ENCODE peak calls at places on chromosome 11, in nine cellular contexts. One of them, this sample, is unnamed.

GRCh38 chr11:16111690-16112089 is 244.7 kb downstream of the SOX6 start:
- ATAC-seq in A549: no peak
- ATAC-seq in right lobe of liver: peak; percentile 34
- ATAC-seq in body of pancreas: no peak
- ATAC-seq in HCT116: no peak
- ATAC-seq in upper lobe of left lung: no peak
- ATAC-seq in GM12878: no peak
- ATAC-seq in IMR-90: no peak
- ATAC-seq in HepG2: no peak
- ATAC-seq in this sample: no peak

GRCh38 chr11:60098508-60098907 is 10.0 kb downstream of the MS4A2 start:
- ATAC-seq in A549: no peak
- ATAC-seq in right lobe of liver: no peak
- ATAC-seq in body of pancreas: no peak
- ATAC-seq in HCT116: no peak
- ATAC-seq in upper lobe of left lung: no peak
- ATAC-seq in GM12878: peak; percentile 78
- ATAC-seq in IMR-90: no peak
- ATAC-seq in HepG2: peak; percentile 88
- ATAC-seq in this sample: no peak

GRCh38 chr11:23931443-23931842 is 565.4 kb upstream of the LUZP2 start:
- ATAC-seq in A549: no peak
- ATAC-seq in right lobe of liver: no peak
- ATAC-seq in body of pancreas: no peak
- ATAC-seq in HCT116: no peak
- ATAC-seq in upper lobe of left lung: no peak
- ATAC-seq in GM12878: no peak
- ATAC-seq in IMR-90: no peak
- ATAC-seq in HepG2: no peak
- ATAC-seq in this sample: no peak

GRCh38 chr11:1573847-1574255 is 1.8 kb upstream of the DUSP8 start:
- ATAC-seq in A549: peak; percentile 52
- ATAC-seq in right lobe of liver: peak; percentile 78
- ATAC-seq in body of pancreas: peak; percentile 70
- ATAC-seq in HCT116: peak; percentile 43
- ATAC-seq in upper lobe of left lung: peak; percentile 29
- ATAC-seq in GM12878: peak; percentile 38
- ATAC-seq in IMR-90: no peak
- ATAC-seq in HepG2: peak; percentile 68
- ATAC-seq in this sample: no peak

GRCh38 chr11:96306933-96307747 is 35.9 kb downstream of the MAML2 start:
- ATAC-seq in A549: peak; percentile 96
- ATAC-seq in right lobe of liver: peak; percentile 92
- ATAC-seq in body of pancreas: peak; percentile 92
- ATAC-seq in HCT116: peak; percentile 74
- ATAC-seq in upper lobe of left lung: peak; percentile 93
- ATAC-seq in GM12878: no peak
- ATAC-seq in IMR-90: peak; percentile 66
- ATAC-seq in HepG2: peak; percentile 83
- ATAC-seq in this sample: peak; percentile 92

GRCh38 chr11:60934091-60934789 is 10.0 kb downstream of the TMEM132A start:
- ATAC-seq in A549: no peak
- ATAC-seq in right lobe of liver: no peak
- ATAC-seq in body of pancreas: no peak
- ATAC-seq in HCT116: no peak
- ATAC-seq in upper lobe of left lung: no peak
- ATAC-seq in GM12878: no peak
- ATAC-seq in IMR-90: no peak
- ATAC-seq in HepG2: no peak
- ATAC-seq in this sample: no peak

GRCh38 chr11:66743271-66743968 is 14.4 kb upstream of the SPTBN2 start:
- ATAC-seq in A549: peak; percentile 27
- ATAC-seq in right lobe of liver: no peak
- ATAC-seq in body of pancreas: no peak
- ATAC-seq in HCT116: no peak
- ATAC-seq in upper lobe of left lung: no peak
- ATAC-seq in GM12878: no peak
- ATAC-seq in IMR-90: no peak
- ATAC-seq in HepG2: no peak
- ATAC-seq in this sample: no peak

GRCh38 chr11:60764879-60765278 is 8.2 kb downstream of the MS4A15 start:
- ATAC-seq in A549: no peak
- ATAC-seq in right lobe of liver: no peak
- ATAC-seq in body of pancreas: no peak
- ATAC-seq in HCT116: no peak
- ATAC-seq in upper lobe of left lung: no peak
- ATAC-seq in GM12878: peak; percentile 70
- ATAC-seq in IMR-90: no peak
- ATAC-seq in HepG2: no peak
- ATAC-seq in this sample: no peak

GRCh38 chr11:69253028-69253427 is 40.9 kb upstream of the MYEOV start:
- ATAC-seq in A549: no peak
- ATAC-seq in right lobe of liver: no peak
- ATAC-seq in body of pancreas: no peak
- ATAC-seq in HCT116: peak; percentile 67
- ATAC-seq in upper lobe of left lung: no peak
- ATAC-seq in GM12878: no peak
- ATAC-seq in IMR-90: peak; percentile 42
- ATAC-seq in HepG2: no peak
- ATAC-seq in this sample: no peak

GRCh38 chr11:93939084-93939780 is 81.9 kb upstream of the HEPHL1 start:
- ATAC-seq in A549: no peak
- ATAC-seq in right lobe of liver: no peak
- ATAC-seq in body of pancreas: no peak
- ATAC-seq in HCT116: no peak
- ATAC-seq in upper lobe of left lung: no peak
- ATAC-seq in GM12878: no peak
- ATAC-seq in IMR-90: no peak
- ATAC-seq in HepG2: no peak
- ATAC-seq in this sample: no peak

GRCh38 chr11:10594407-10594806 is 25.9 kb upstream of the LYVE1 start:
- ATAC-seq in A549: no peak
- ATAC-seq in right lobe of liver: no peak
- ATAC-seq in body of pancreas: no peak
- ATAC-seq in HCT116: no peak
- ATAC-seq in upper lobe of left lung: no peak
- ATAC-seq in GM12878: no peak
- ATAC-seq in IMR-90: no peak
- ATAC-seq in HepG2: no peak
- ATAC-seq in this sample: no peak

GRCh38 chr11:9629064-9629463 is 34.8 kb upstream of the SWAP70 start:
- ATAC-seq in A549: no peak
- ATAC-seq in right lobe of liver: no peak
- ATAC-seq in body of pancreas: no peak
- ATAC-seq in HCT116: no peak
- ATAC-seq in upper lobe of left lung: no peak
- ATAC-seq in GM12878: peak; percentile 91
- ATAC-seq in IMR-90: no peak
- ATAC-seq in HepG2: no peak
- ATAC-seq in this sample: no peak

GRCh38 chr11:47445840-47446239 is 3.1 kb downstream of the RAPSN start:
- ATAC-seq in A549: no peak
- ATAC-seq in right lobe of liver: no peak
- ATAC-seq in body of pancreas: no peak
- ATAC-seq in HCT116: no peak
- ATAC-seq in upper lobe of left lung: no peak
- ATAC-seq in GM12878: no peak
- ATAC-seq in IMR-90: no peak
- ATAC-seq in HepG2: no peak
- ATAC-seq in this sample: no peak

GRCh38 chr11:63490551-63491239 is at the start of gene PLAAT5:
- ATAC-seq in A549: no peak
- ATAC-seq in right lobe of liver: peak; percentile 53
- ATAC-seq in body of pancreas: peak; percentile 37
- ATAC-seq in HCT116: no peak
- ATAC-seq in upper lobe of left lung: peak; percentile 93
- ATAC-seq in GM12878: no peak
- ATAC-seq in IMR-90: peak; percentile 27
- ATAC-seq in HepG2: no peak
- ATAC-seq in this sample: peak; percentile 83

GRCh38 chr11:69106124-69106811 is 49.5 kb upstream of the SMIM38 start:
- ATAC-seq in A549: no peak
- ATAC-seq in right lobe of liver: no peak
- ATAC-seq in body of pancreas: peak; percentile 28
- ATAC-seq in HCT116: no peak
- ATAC-seq in upper lobe of left lung: no peak
- ATAC-seq in GM12878: no peak
- ATAC-seq in IMR-90: no peak
- ATAC-seq in HepG2: no peak
- ATAC-seq in this sample: no peak

GRCh38 chr11:31861011-31861410 is 49.9 kb upstream of the PAX6 start:
- ATAC-seq in A549: no peak
- ATAC-seq in right lobe of liver: no peak
- ATAC-seq in body of pancreas: no peak
- ATAC-seq in HCT116: no peak
- ATAC-seq in upper lobe of left lung: no peak
- ATAC-seq in GM12878: no peak
- ATAC-seq in IMR-90: no peak
- ATAC-seq in HepG2: no peak
- ATAC-seq in this sample: no peak

GRCh38 chr11:1119282-1120146 is 38.2 kb upstream of the MUC5AC start:
- ATAC-seq in A549: no peak
- ATAC-seq in right lobe of liver: no peak
- ATAC-seq in body of pancreas: no peak
- ATAC-seq in HCT116: no peak
- ATAC-seq in upper lobe of left lung: no peak
- ATAC-seq in GM12878: no peak
- ATAC-seq in IMR-90: no peak
- ATAC-seq in HepG2: no peak
- ATAC-seq in this sample: no peak

GRCh38 chr11:118008271-118008903 is 22.2 kb downstream of the IL10RA start:
- ATAC-seq in A549: no peak
- ATAC-seq in right lobe of liver: no peak
- ATAC-seq in body of pancreas: no peak
- ATAC-seq in HCT116: no peak
- ATAC-seq in upper lobe of left lung: no peak
- ATAC-seq in GM12878: no peak
- ATAC-seq in IMR-90: no peak
- ATAC-seq in HepG2: no peak
- ATAC-seq in this sample: peak; percentile 30

GRCh38 chr11:122294041-122294440 is 178.0 kb upstream of the BLID start:
- ATAC-seq in A549: no peak
- ATAC-seq in right lobe of liver: no peak
- ATAC-seq in body of pancreas: no peak
- ATAC-seq in HCT116: no peak
- ATAC-seq in upper lobe of left lung: no peak
- ATAC-seq in GM12878: no peak
- ATAC-seq in IMR-90: no peak
- ATAC-seq in HepG2: no peak
- ATAC-seq in this sample: no peak

GRCh38 chr11:122293298-122294023 is 177.4 kb upstream of the BLID start:
- ATAC-seq in A549: no peak
- ATAC-seq in right lobe of liver: peak; percentile 22
- ATAC-seq in body of pancreas: no peak
- ATAC-seq in HCT116: no peak
- ATAC-seq in upper lobe of left lung: no peak
- ATAC-seq in GM12878: no peak
- ATAC-seq in IMR-90: peak; percentile 24
- ATAC-seq in HepG2: no peak
- ATAC-seq in this sample: no peak
- TF ChIP-seq CTCF in A549: no peak
- TF ChIP-seq CTCF in right lobe of liver: peak; percentile 29
- TF ChIP-seq CTCF in body of pancreas: no peak
- TF ChIP-seq CTCF in HCT116: peak; percentile 5
- TF ChIP-seq CTCF in upper lobe of left lung: no peak
- TF ChIP-seq CTCF in GM12878: no peak
- TF ChIP-seq CTCF in IMR-90: peak; percentile 46
- TF ChIP-seq CTCF in HepG2: peak; percentile 24
- TF ChIP-seq CTCF in this sample: no peak

DNA sequence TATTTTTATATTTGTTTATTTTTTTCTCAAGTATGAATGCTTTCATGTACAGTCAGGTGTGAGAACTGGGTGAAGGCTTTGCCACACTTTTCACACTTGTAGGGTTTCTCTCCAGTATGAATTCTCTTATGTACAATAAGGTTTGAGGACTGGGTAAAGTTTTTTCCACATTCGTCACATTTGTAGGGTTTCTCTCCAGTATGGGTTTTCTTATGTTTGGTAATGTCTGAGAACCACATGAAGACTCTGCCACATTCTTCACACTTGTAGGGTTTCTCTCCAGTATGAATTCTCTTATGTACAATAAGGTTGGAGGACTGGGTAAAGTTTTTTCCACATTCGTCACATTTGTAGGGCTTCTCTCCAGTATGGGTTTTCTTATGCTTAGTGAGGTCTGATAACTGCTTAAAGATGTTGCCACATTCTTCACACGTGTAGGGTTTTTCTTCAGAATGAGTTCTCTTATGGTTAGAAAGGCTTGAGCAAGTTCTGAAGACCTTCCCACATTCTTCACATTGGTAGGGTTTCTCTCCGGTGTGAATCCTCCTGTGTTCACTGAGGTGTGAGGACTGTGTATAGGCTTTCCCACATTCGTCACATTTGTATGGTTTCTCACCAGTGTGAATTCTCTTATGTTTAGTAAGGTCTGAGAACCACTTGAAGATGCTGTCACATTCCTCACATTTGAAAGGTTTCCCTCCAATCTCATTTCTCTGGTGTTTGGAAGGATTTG is 19.7 kb downstream of the ZNF195 start:
- ATAC-seq in A549: peak; percentile 52
- ATAC-seq in right lobe of liver: no peak
- ATAC-seq in body of pancreas: no peak
- ATAC-seq in HCT116: no peak
- ATAC-seq in upper lobe of left lung: no peak
- ATAC-seq in GM12878: no peak
- ATAC-seq in IMR-90: no peak
- ATAC-seq in HepG2: no peak
- ATAC-seq in this sample: no peak
- TF ChIP-seq POLR2A in A549: no peak
- TF ChIP-seq POLR2A in right lobe of liver: no peak
- TF ChIP-seq POLR2A in body of pancreas: no peak
- TF ChIP-seq POLR2A in HCT116: no peak
- TF ChIP-seq POLR2A in upper lobe of left lung: no peak
- TF ChIP-seq POLR2A in GM12878: no peak
- TF ChIP-seq POLR2A in IMR-90: no peak
- TF ChIP-seq POLR2A in HepG2: no peak
- TF ChIP-seq POLR2A in this sample: no peak

DNA sequence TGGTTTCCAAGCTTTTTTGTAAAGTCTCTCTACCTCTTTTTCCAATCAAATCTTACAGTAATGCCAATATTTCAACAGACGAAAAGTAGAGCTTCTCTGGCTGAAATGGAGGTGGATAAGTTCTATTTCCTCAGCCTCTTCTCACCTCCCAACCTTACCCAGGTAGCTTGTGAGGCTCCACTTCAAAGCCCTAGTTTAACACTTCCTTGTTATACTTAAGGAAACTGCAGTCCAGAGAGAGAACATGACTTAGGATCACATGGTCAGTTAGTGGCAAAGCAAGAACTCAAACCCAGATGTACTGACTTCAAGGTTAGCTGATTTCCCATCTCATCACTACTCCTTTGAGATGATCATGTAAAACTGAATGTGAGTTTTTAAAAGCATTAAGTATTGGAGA is 32.5 kb downstream of the PAK1 start:
- ATAC-seq in A549: no peak
- ATAC-seq in right lobe of liver: no peak
- ATAC-seq in body of pancreas: no peak
- ATAC-seq in HCT116: no peak
- ATAC-seq in upper lobe of left lung: no peak
- ATAC-seq in GM12878: no peak
- ATAC-seq in IMR-90: no peak
- ATAC-seq in HepG2: no peak
- ATAC-seq in this sample: no peak
- TF ChIP-seq CTCF in A549: no peak
- TF ChIP-seq CTCF in right lobe of liver: no peak
- TF ChIP-seq CTCF in body of pancreas: no peak
- TF ChIP-seq CTCF in HCT116: no peak
- TF ChIP-seq CTCF in upper lobe of left lung: no peak
- TF ChIP-seq CTCF in GM12878: no peak
- TF ChIP-seq CTCF in IMR-90: no peak
- TF ChIP-seq CTCF in HepG2: no peak
- TF ChIP-seq CTCF in this sample: no peak

GRCh38 chr11:65170058-65170534 is at the start of gene SPDYC:
- ATAC-seq in A549: peak; percentile 63
- ATAC-seq in right lobe of liver: no peak
- ATAC-seq in body of pancreas: no peak
- ATAC-seq in HCT116: peak; percentile 98
- ATAC-seq in upper lobe of left lung: no peak
- ATAC-seq in GM12878: no peak
- ATAC-seq in IMR-90: no peak
- ATAC-seq in HepG2: peak; percentile 36
- ATAC-seq in this sample: no peak
- TF ChIP-seq POLR2A in A549: no peak
- TF ChIP-seq POLR2A in right lobe of liver: no peak
- TF ChIP-seq POLR2A in body of pancreas: no peak
- TF ChIP-seq POLR2A in HCT116: peak; percentile 66
- TF ChIP-seq POLR2A in upper lobe of left lung: no peak
- TF ChIP-seq POLR2A in GM12878: no peak
- TF ChIP-seq POLR2A in IMR-90: no peak
- TF ChIP-seq POLR2A in HepG2: peak; percentile 58
- TF ChIP-seq POLR2A in this sample: no peak

This sample was measured in gastroesophageal sphincter.